ENCODE peak calls at places on chromosomes 7 and 10, in ten cellular contexts. T is gastrocnemius medialis, Q is spleen, I is HCT116, U is vagina, W is Peyer's patch, Y is tibial nerve, C is ovary, G is stomach, Z is heart left ventricle. V is an unnamed sample. For H3K4me1, the result is how much of the 10 kb centered on the place peaks cover.

GRCh38 chr7:66076459-66077329 is 1.1 kb downstream of the ASL start:
- DNase-seq in T (no peak), Q (peak), I (no peak), U (no peak), W (peak), Y (no peak), C (no peak), G (peak), Z (no peak), V (no peak)

GRCh38 chr7:149772821-149773425 is 465 bp downstream of the ZNF467 start:
- DNase-seq in T (no peak), Q (peak), I (no peak), U (no peak), W (no peak), Y (no peak), C (peak), G (peak), Z (peak), V (no peak)

GRCh38 chr10:2925631-2926030 is 141.7 kb upstream of the PFKP start:
- DNase-seq in T (no peak), Q (peak), I (no peak), U (no peak), W (peak), Y (peak), C (no peak), G (peak), Z (peak), V (peak)

GRCh38 chr7:27863866-27864265 is 123.9 kb downstream of the TAX1BP1 start:
- DNase-seq in T (no peak), Q (no peak), I (no peak), U (no peak), W (no peak), Y (no peak), C (no peak), G (no peak), Z (no peak), V (peak)

GRCh38 chr7:123260428-123260960 is 60.7 kb upstream of the SLC13A1 start:
- DNase-seq in T (no peak), Q (no peak), I (no peak), U (no peak), W (peak), Y (no peak), C (no peak), G (no peak), Z (no peak), V (no peak)

GRCh38 chr7:130490888-130491771 is 755 bp upstream of the MEST start:
- DNase-seq in T (no peak), Q (peak), I (no peak), U (no peak), W (no peak), Y (no peak), C (peak), G (peak), Z (peak), V (peak)

GRCh38 chr10:101940916-101941315 is 97.3 kb upstream of the KCNIP2 start:
- DNase-seq in T (no peak), Q (no peak), I (no peak), U (no peak), W (no peak), Y (no peak), C (no peak), G (no peak), Z (no peak), V (no peak)

GRCh38 chr7:17447728-17448478 is 149.5 kb downstream of the AHR start:
- DNase-seq in T (no peak), Q (no peak), I (no peak), U (no peak), W (no peak), Y (no peak), C (no peak), G (no peak), Z (no peak), V (no peak)

GRCh38 chr10:61130366-61130765 is 186.4 kb upstream of the RHOBTB1 start:
- DNase-seq in T (no peak), Q (no peak), I (no peak), U (no peak), W (no peak), Y (no peak), C (no peak), G (no peak), Z (no peak), V (no peak)

GRCh38 chr10:31947144-31947926 is 18.7 kb upstream of the ARHGAP12 start:
- DNase-seq in T (no peak), Q (no peak), I (peak), U (no peak), W (no peak), Y (peak), C (peak), G (no peak), Z (no peak), V (no peak)

GRCh38 chr7:130553398-130554029 is 61.6 kb downstream of the MEST start:
- DNase-seq in T (no peak), Q (no peak), I (no peak), U (no peak), W (no peak), Y (no peak), C (no peak), G (no peak), Z (no peak), V (no peak)

GRCh38 chr7:148772297-148773089 is 73.8 kb downstream of the CUL1 start:
- DNase-seq in T (peak), Q (no peak), I (peak), U (no peak), W (no peak), Y (no peak), C (no peak), G (no peak), Z (no peak), V (no peak)

GRCh38 chr10:99084161-99084560 is 151.5 kb downstream of the HPSE2 start:
- DNase-seq in T (no peak), Q (no peak), I (no peak), U (no peak), W (no peak), Y (no peak), C (no peak), G (no peak), Z (no peak), V (no peak)

GRCh38 chr7:50342616-50343114 is 38.1 kb downstream of the IKZF1 start:
- DNase-seq in T (no peak), Q (peak), I (no peak), U (no peak), W (peak), Y (no peak), C (no peak), G (no peak), Z (no peak), V (no peak)

GRCh38 chr7:111758332-111758731 is 196.0 kb upstream of the IMMP2L start:
- DNase-seq in T (no peak), Q (no peak), I (no peak), U (no peak), W (no peak), Y (no peak), C (no peak), G (no peak), Z (no peak), V (no peak)

GRCh38 chr7:138816650-138817049 is 18.7 kb upstream of the ATP6V0A4 start:
- DNase-seq in T (no peak), Q (no peak), I (no peak), U (no peak), W (no peak), Y (no peak), C (no peak), G (no peak), Z (no peak), V (no peak)

GRCh38 chr10:34758447-34758996 is 56.6 kb downstream of the PARD3 start:
- DNase-seq in T (no peak), Q (no peak), I (peak), U (no peak), W (peak), Y (no peak), C (no peak), G (no peak), Z (no peak), V (no peak)

GRCh38 chr10:36331121-36331520 is 689.0 kb upstream of the FZD8 start:
- DNase-seq in T (no peak), Q (no peak), I (no peak), U (no peak), W (no peak), Y (no peak), C (no peak), G (no peak), Z (no peak), V (no peak)

GRCh38 chr10:50992356-50992866 is 81.9 kb upstream of the PRKG1 start:
- DNase-seq in T (no peak), Q (peak), I (no peak), U (no peak), W (no peak), Y (no peak), C (no peak), G (no peak), Z (peak), V (no peak)

GRCh38 chr10:101693701-101694055 is 1.3 kb downstream of the FBXW4 start:
- DNase-seq in T (no peak), Q (no peak), I (no peak), U (no peak), W (no peak), Y (peak), C (no peak), G (no peak), Z (no peak), V (peak)

GRCh38 chr7:135334830-135335543 is 101.3 kb downstream of the STRA8 start:
- DNase-seq in T (no peak), Q (no peak), I (no peak), U (no peak), W (no peak), Y (no peak), C (no peak), G (no peak), Z (no peak), V (no peak)

GRCh38 chr10:68560201-68560915 is at the start of gene TET1:
- DNase-seq in T (no peak), Q (no peak), I (peak), U (no peak), W (peak), Y (peak), C (peak), G (peak), Z (peak), V (peak)
- TF ChIP-seq POLR2A in T (peak), Q (no peak), I (peak), U (peak), W (no peak), Y (peak), C (peak), G (no peak), Z (no peak), V (no peak)

GRCh38 chr7:151684408-151685175 is 164.9 kb upstream of the RHEB start:
- DNase-seq in T (no peak), Q (no peak), I (no peak), U (no peak), W (no peak), Y (no peak), C (no peak), G (no peak), Z (no peak), V (no peak)

GRCh38 chr7:151688236-151688780 is 168.6 kb upstream of the RHEB start:
- DNase-seq in T (no peak), Q (peak), I (no peak), U (no peak), W (no peak), Y (no peak), C (no peak), G (no peak), Z (no peak), V (no peak)

GRCh38 chr7:151687523-151688235 is 168.0 kb upstream of the RHEB start:
- DNase-seq in T (peak), Q (no peak), I (peak), U (no peak), W (peak), Y (peak), C (peak), G (peak), Z (peak), V (peak)

GRCh38 chr7:151686016-151686766 is 166.5 kb upstream of the RHEB start:
- DNase-seq in T (no peak), Q (no peak), I (no peak), U (no peak), W (peak), Y (no peak), C (peak), G (no peak), Z (no peak), V (peak)

GRCh38 chr7:151686826-151687225 is 167.1 kb upstream of the RHEB start:
- DNase-seq in T (no peak), Q (no peak), I (no peak), U (no peak), W (no peak), Y (no peak), C (no peak), G (no peak), Z (no peak), V (no peak)
- H3K4me1 ChIP-seq in T (under half), Q (under half), I (under half), U (under half), W (under half), Y (under half), C (under half), G (under half), Z (under half), V (under half)

DNA sequence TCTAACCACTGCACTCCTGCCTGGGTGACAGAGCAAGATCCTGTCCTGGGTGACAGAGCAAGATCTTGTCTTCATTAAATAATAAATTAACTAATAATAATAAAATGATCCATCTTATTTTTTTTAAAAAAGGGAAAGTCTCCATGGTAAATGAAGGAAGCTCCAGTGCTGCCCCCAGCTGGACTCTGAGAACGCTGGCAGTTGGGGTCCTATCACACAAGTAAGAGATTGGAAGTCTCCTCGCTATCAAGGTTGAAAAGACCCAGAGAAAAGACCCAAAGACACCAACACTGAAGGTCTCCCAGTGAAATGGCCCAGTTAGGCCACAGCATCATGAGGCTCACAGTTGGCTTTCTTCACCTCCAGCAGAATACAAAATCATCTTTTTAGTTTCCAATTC is 13.8 kb upstream of the C10orf67 start:
- DNase-seq in T (no peak), Q (no peak), I (no peak), U (no peak), W (no peak), Y (no peak), C (no peak), G (no peak), Z (no peak), V (no peak)
- TF ChIP-seq CTCF in T (no peak), Q (no peak), I (no peak), U (no peak), W (no peak), Y (no peak), C (no peak), G (no peak), Z (no peak), V (no peak)

DNA sequence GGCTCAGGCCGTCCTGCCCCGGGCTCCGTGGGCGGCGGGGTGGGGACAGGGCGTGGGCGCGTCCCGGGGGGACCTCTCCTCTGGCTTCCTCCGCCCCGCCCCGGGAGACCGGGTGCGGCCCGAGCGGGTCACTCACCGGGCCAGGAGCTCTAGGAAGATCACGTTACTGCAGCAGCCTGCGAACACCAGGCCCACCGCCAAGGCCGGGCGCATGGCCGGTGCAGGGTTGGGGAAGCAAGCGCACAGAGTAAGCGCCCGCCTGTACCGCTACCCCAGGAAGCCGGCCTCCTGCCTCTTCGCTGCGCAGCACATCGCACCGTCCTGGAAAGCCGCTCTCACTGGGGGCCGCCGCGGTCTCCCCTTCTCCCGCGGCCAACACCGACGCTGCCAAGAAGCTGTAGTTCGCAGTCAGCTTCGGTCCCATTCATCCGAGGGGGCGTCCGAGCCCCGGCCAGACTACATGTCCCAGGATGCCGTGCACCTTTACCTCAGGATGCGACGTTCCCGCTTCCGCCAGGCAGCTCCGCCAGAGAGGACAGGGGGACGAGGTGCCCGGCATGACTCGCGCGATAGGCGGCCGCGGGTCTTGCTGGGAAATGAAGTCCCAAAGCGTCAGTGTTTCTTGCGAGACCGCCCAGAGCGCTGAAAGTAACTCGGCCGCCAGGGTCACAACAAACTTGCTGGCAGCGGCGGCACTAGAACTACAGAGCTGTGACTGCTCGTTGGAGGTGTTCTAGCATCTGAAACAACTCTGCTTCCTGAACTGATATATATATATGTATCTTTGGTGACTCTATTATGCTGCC is at the start of gene SLC35B4:
- DNase-seq in T (peak), Q (peak), I (peak), U (no peak), W (peak), Y (peak), C (peak), G (peak), Z (peak), V (peak)
- TF ChIP-seq POLR2A in T (peak), Q (no peak), I (peak), U (no peak), W (no peak), Y (no peak), C (no peak), G (no peak), Z (peak), V (peak)

GRCh38 chr10:15220426-15220825 is 51.9 kb upstream of the NMT2 start:
- DNase-seq in T (no peak), Q (no peak), I (no peak), U (no peak), W (no peak), Y (no peak), C (no peak), G (no peak), Z (no peak), V (no peak)
- H3K4me1 ChIP-seq in T (under half), Q (under half), I (under half), U (under half), W (under half), Y (under half), C (under half), G (under half), Z (under half), V (under half)

GRCh38 chr10:113385021-113385975 is 167.6 kb upstream of the HABP2 start:
- DNase-seq in T (peak), Q (peak), I (peak), U (no peak), W (peak), Y (peak), C (peak), G (peak), Z (peak), V (peak)
- TF ChIP-seq CTCF in T (peak), Q (peak), I (peak), U (peak), W (no peak), Y (peak), C (peak), G (no peak), Z (peak), V (peak)

DNA sequence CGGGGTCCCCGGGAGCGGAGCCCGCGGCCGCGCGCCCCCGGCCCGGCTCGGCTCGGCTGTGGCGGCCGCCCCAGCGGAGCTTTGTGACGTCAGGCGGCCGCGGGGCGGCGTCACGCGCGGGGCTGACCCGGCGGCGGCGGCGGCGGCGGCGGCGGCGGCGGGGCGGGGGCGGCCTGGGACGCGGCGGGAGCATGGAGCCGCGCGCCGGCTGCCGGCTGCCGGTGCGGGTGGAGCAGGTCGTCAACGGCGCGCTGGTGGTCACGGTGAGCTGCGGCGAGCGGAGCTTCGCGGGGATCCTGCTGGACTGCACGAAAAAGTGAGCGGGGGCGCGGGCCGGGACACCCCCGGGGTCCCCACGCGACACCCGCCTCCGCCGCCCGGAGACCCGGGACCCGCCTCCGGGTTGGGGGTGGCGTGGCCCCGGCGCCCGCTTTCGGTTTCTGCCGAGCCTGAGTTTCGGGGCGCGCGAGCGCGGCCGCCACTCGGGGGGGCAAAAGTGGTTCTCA is at the start of gene PWWP2B:
- DNase-seq in T (no peak), Q (peak), I (no peak), U (no peak), W (peak), Y (no peak), C (peak), G (peak), Z (peak), V (peak)
- TF ChIP-seq POLR2A in T (peak), Q (no peak), I (no peak), U (peak), W (peak), Y (peak), C (no peak), G (no peak), Z (peak), V (peak)

GRCh38 chr10:30435068-30435422 is 1.1 kb downstream of the MAP3K8 start:
- DNase-seq in T (no peak), Q (peak), I (no peak), U (no peak), W (peak), Y (peak), C (peak), G (peak), Z (no peak), V (peak)

GRCh38 chr10:30432631-30433285 is 1.2 kb upstream of the MAP3K8 start:
- DNase-seq in T (no peak), Q (peak), I (peak), U (no peak), W (peak), Y (peak), C (peak), G (no peak), Z (peak), V (peak)

GRCh38 chr10:30434273-30435067 is 486 bp downstream of the MAP3K8 start:
- DNase-seq in T (peak), Q (peak), I (peak), U (no peak), W (peak), Y (peak), C (peak), G (peak), Z (peak), V (peak)

GRCh38 chr10:30433779-30434272 is at the start of gene MAP3K8:
- DNase-seq in T (peak), Q (peak), I (peak), U (no peak), W (peak), Y (peak), C (peak), G (peak), Z (peak), V (peak)

GRCh38 chr10:30433286-30433778 is 652 bp upstream of the MAP3K8 start:
- DNase-seq in T (peak), Q (peak), I (peak), U (no peak), W (peak), Y (peak), C (peak), G (peak), Z (peak), V (peak)
- H3K4me1 ChIP-seq in T (under half), Q (half or more), I (under half), U (under half), W (under half), Y (under half), C (under half), G (under half), Z (half or more), V (under half)

DNA sequence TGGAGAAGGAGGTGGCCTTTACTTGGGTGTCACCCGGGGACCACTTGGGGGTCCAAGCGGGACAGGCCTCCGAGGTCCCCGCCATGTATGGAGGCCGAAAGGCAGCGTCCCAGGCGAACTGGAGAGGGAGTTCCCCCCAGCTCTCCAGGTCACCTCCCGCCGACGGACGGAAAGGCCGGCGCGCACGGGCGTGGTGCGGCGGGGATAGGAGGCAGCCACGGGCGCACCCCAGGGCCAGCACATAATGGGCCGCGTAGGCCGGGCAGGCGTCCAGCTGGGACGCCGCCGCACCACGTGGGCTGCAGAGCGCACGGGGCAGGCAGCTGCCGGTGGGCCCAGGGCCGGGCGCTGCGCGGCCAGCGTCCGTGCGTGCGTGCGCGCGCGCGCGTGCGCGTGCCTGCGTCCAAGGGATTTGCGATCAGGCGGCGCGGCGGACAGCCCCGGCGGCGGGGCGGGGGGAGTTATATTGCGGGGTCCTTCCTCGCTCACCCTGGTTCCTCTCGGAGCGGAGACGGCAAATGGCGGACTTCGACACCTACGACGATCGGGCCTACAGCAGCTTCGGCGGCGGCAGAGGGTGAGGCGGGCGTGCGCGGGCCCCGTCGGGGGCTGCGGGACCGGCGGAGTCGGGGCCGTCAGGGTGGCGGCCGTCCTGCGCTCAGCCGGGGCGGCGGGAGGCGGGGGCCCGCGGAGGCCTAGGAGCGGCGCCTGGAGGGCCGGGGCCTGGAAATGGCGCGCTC is at the start of gene EIF4H:
- DNase-seq in T (peak), Q (peak), I (peak), U (peak), W (peak), Y (peak), C (peak), G (peak), Z (peak), V (peak)
- TF ChIP-seq CTCF in T (no peak), Q (no peak), I (no peak), U (no peak), W (no peak), Y (no peak), C (peak), G (no peak), Z (no peak), V (no peak)

V was measured in adrenal gland.